ENCODE peak calls at places on chromosomes 12 and 14, in seven cellular contexts. R is psoas muscle; S is aorta; O is endothelial cell of umbilical vein; T is heart left ventricle; L is CD8-positive, alpha-beta memory T cell; F is Peyer's patch. E is an unnamed sample.

GRCh38 chr14:56180754-56181542 is 62.7 kb downstream of the PELI2 start:
- DNase-seq in R (no peak), S (no peak), O (no peak), T (no peak), L (no peak), F (no peak), E (no peak)

GRCh38 chr14:102207831-102208365 is 68.2 kb downstream of the WDR20 start:
- DNase-seq in R (no peak), S (no peak), O (no peak), T (no peak), L (no peak), F (no peak), E (no peak)

GRCh38 chr12:51970904-51971646 is 19.6 kb downstream of the ACVR1B start:
- DNase-seq in R (no peak), S (no peak), O (peak; percentile 89), T (no peak), L (no peak), F (peak; percentile 59), E (peak; percentile 61)

GRCh38 chr12:93113317-93114006 is 184.4 kb upstream of the EEA1 start:
- DNase-seq in R (no peak), S (no peak), O (peak; percentile 89), T (peak; percentile 21), L (no peak), F (no peak), E (no peak)

GRCh38 chr14:101834387-101835165 is 73.1 kb downstream of the PPP2R5C start:
- DNase-seq in R (no peak), S (no peak), O (no peak), T (no peak), L (no peak), F (no peak), E (no peak)

GRCh38 chr12:105622220-105622619 is 291.7 kb downstream of the C12orf75 start:
- DNase-seq in R (no peak), S (no peak), O (no peak), T (no peak), L (no peak), F (no peak), E (no peak)

GRCh38 chr14:57871487-57872080 is 5.7 kb upstream of the SLC35F4 start:
- DNase-seq in R (no peak), S (no peak), O (peak; percentile 26), T (no peak), L (no peak), F (no peak), E (peak; percentile 90)

GRCh38 chr12:83763425-83763824 is 1076.7 kb downstream of the TMTC2 start:
- DNase-seq in R (no peak), S (no peak), O (no peak), T (no peak), L (no peak), F (no peak), E (no peak)

GRCh38 chr14:61077946-61078738 is 97.1 kb downstream of the SLC38A6 start:
- DNase-seq in R (no peak), S (no peak), O (no peak), T (no peak), L (no peak), F (no peak), E (peak; percentile 12)

GRCh38 chr14:93456356-93456755 is 25.6 kb downstream of the UNC79 start:
- DNase-seq in R (no peak), S (no peak), O (no peak), T (no peak), L (no peak), F (no peak), E (no peak)

GRCh38 chr12:103688659-103689058 is 101.6 kb downstream of the STAB2 start:
- DNase-seq in R (no peak), S (no peak), O (no peak), T (no peak), L (no peak), F (no peak), E (no peak)

GRCh38 chr14:69263364-69263763 is 3.4 kb downstream of the GALNT16 start:
- DNase-seq in R (peak; percentile 79), S (peak; percentile 86), O (no peak), T (peak; percentile 42), L (no peak), F (peak; percentile 62), E (peak; percentile 84)
- H3K4me1 ChIP-seq in R (peaks cover 6% of the 10 kb centered on the region), S (no peaks in the 10 kb centered on the region), O (peaks cover 12% of the 10 kb centered on the region), T (peaks cover 76% of the 10 kb centered on the region), L (no peaks in the 10 kb centered on the region), F (peaks cover 10% of the 10 kb centered on the region), E (peaks cover 14% of the 10 kb centered on the region)

DNA sequence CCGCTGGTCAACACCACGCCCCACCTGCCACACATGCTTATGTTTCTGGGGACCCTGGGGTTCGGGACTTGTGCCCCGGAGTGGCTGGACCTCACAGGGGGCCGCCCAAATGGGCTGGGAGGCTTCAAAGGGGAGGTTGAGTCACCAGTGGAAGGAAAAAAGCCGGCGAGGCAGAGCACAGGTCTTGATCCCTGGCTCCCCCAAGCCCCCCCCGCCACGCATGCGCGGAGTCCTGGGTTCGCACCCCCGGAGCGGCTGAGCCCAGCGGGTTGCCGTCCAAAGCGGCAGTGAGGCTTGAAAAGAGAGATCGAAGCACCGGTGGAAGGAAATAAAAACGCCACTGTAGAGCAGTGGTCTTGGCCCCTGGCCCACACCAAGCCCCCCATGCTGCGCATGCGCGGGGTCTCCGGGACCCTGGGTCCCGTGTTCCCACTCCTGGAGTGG is 313.5 kb downstream of the ALG10 start:
- DNase-seq in R (no peak), S (no peak), O (no peak), T (no peak), L (no peak), F (no peak), E (no peak)
- H3K9me3 ChIP-seq in R (no peaks in the 10 kb centered on the region), S (no peaks in the 10 kb centered on the region), O (peaks cover 2% of the 10 kb centered on the region), T (no peaks in the 10 kb centered on the region), L (no peaks in the 10 kb centered on the region), F (peaks cover 53% of the 10 kb centered on the region), E (peaks cover 40% of the 10 kb centered on the region)

GRCh38 chr12:11795910-11796459 is 146.5 kb downstream of the ETV6 start:
- DNase-seq in R (no peak), S (no peak), O (peak; percentile 89), T (no peak), L (no peak), F (no peak), E (no peak)

GRCh38 chr12:11794311-11794710 is 144.8 kb downstream of the ETV6 start:
- DNase-seq in R (no peak), S (no peak), O (no peak), T (no peak), L (no peak), F (no peak), E (no peak)

GRCh38 chr12:11793896-11794295 is 144.4 kb downstream of the ETV6 start:
- DNase-seq in R (no peak), S (no peak), O (no peak), T (peak; percentile 44), L (no peak), F (no peak), E (no peak)

GRCh38 chr12:11794751-11795150 is 145.3 kb downstream of the ETV6 start:
- DNase-seq in R (no peak), S (no peak), O (no peak), T (no peak), L (no peak), F (no peak), E (no peak)

DNA sequence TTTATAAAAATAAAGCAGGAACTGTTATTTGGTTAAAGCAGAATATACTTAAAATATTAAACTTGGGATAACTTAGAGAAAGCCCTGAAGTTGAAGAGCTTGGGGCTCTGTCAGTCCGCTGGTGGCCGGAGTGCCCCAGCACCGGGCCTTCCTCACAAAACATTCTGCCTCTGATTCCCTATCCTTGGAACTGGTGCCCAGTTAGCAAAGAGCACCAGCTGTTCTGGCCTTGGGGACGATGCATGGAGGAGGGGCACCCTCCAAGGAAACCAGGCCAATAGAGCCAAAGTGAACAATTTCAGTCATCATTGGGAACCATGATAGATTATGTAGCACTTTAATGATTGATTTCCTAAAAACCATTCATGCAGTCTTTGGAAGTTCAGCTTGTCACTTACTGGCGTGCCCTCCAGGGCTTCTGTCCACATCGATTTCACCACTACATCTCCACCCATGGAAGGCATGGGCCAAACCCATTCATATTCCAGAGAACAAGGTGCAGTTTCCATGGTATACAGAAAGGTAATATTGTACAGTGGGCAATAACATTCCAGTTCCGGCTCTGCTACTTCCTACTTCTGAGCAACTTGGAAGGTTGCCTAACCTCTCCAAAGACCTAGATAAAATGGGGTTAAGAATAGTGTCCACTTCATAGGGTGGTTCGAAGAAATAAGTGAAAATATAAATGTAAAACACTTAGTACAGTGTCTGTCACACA is 145.9 kb downstream of the ETV6 start:
- DNase-seq in R (no peak), S (no peak), O (no peak), T (no peak), L (no peak), F (no peak), E (no peak)
- H3K4me1 ChIP-seq in R (peaks cover 60% of the 10 kb centered on the region), S (peaks cover 27% of the 10 kb centered on the region), O (peaks cover 67% of the 10 kb centered on the region), T (peaks cover 71% of the 10 kb centered on the region), L (peaks cover 15% of the 10 kb centered on the region), F (no peaks in the 10 kb centered on the region), E (peaks cover 21% of the 10 kb centered on the region)

GRCh38 chr12:108309674-108310312 is 29.3 kb downstream of the CMKLR1 start:
- DNase-seq in R (no peak), S (no peak), O (no peak), T (no peak), L (no peak), F (no peak), E (no peak)

GRCh38 chr12:108311605-108312004 is 27.5 kb downstream of the CMKLR1 start:
- DNase-seq in R (no peak), S (no peak), O (no peak), T (no peak), L (no peak), F (no peak), E (no peak)

GRCh38 chr12:108312073-108312884 is 26.8 kb downstream of the CMKLR1 start:
- DNase-seq in R (no peak), S (no peak), O (no peak), T (no peak), L (no peak), F (no peak), E (no peak)

GRCh38 chr12:108308432-108308831 is 30.7 kb downstream of the CMKLR1 start:
- DNase-seq in R (no peak), S (no peak), O (no peak), T (peak; percentile 33), L (no peak), F (no peak), E (no peak)

GRCh38 chr12:108310489-108310888 is 28.6 kb downstream of the CMKLR1 start:
- DNase-seq in R (no peak), S (no peak), O (no peak), T (peak; percentile 40), L (no peak), F (no peak), E (no peak)
- H3K9me3 ChIP-seq in R (no peaks in the 10 kb centered on the region), S (no peaks in the 10 kb centered on the region), O (no peaks in the 10 kb centered on the region), T (no peaks in the 10 kb centered on the region), L (no peaks in the 10 kb centered on the region), F (no peaks in the 10 kb centered on the region), E (no peaks in the 10 kb centered on the region)

DNA sequence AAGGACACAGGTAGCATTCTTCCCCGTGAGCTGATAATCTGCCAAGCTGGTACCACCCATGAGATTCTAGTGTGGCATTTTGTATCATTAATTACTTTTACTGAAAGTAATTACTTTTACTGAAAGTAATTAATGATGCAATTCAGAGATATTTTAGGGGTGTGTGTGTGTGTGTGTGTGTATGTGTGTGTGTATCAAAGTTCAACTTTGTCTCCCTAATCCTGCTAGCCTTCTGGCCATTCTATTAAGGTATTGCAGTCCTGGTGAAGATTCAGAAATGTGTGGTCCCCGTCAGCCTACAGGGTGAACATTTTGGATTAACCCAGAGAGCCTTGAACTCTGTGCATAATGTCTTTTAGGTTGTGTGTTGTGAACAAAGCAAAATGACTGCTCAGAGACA is 310.8 kb downstream of the ZFP36L1 start:
- DNase-seq in R (no peak), S (no peak), O (no peak), T (no peak), L (no peak), F (no peak), E (no peak)
- H3K4me1 ChIP-seq in R (peaks cover 4% of the 10 kb centered on the region), S (peaks cover 4% of the 10 kb centered on the region), O (peaks cover 17% of the 10 kb centered on the region), T (peaks cover 11% of the 10 kb centered on the region), L (peaks cover 47% of the 10 kb centered on the region), F (no peaks in the 10 kb centered on the region), E (peaks cover 11% of the 10 kb centered on the region)